ENCODE peak calls at places on chromosome 16, in five cellular contexts. Q is fibroblast of gingiva; S is AG08395; E is stimulated activated CD8-positive, alpha-beta memory T cell treated with anti-CD3 and anti-CD28 coated beads, Interleukin-4, amount 100 ng/mL, for 4 hours; B is fibroblast of mammary gland. O is an unnamed sample.

GRCh38 chr16:8632675-8633182 is 11.2 kb downstream of the METTL22 start:
- DNase-seq in Q (no peak), S (no peak), E (no peak), B (no peak), O (no peak)

GRCh38 chr16:70770968-70771552 is 29.9 kb downstream of the VAC14 start:
- DNase-seq in Q (peak), S (peak), E (peak), B (peak), O (no peak)

GRCh38 chr16:85935957-85936760 is 37.2 kb downstream of the IRF8 start:
- DNase-seq in Q (no peak), S (no peak), E (peak), B (no peak), O (no peak)

GRCh38 chr16:19384656-19385055 is 33.0 kb upstream of the TMC5 start:
- DNase-seq in Q (no peak), S (no peak), E (no peak), B (no peak), O (no peak)

GRCh38 chr16:56886296-56886695 is 21.3 kb downstream of the SLC12A3 start:
- DNase-seq in Q (no peak), S (no peak), E (no peak), B (no peak), O (no peak)

GRCh38 chr16:69522732-69523404 is 42.9 kb upstream of the NFAT5 start:
- DNase-seq in Q (no peak), S (no peak), E (no peak), B (no peak), O (no peak)

GRCh38 chr16:649646-650045 is 481 bp downstream of the WDR90 start:
- DNase-seq in Q (no peak), S (peak), E (no peak), B (no peak), O (no peak)

GRCh38 chr16:78925071-78925714 is 675.3 kb downstream of the MAF start:
- DNase-seq in Q (no peak), S (no peak), E (no peak), B (peak), O (no peak)

GRCh38 chr16:4987580-4988374 is 29.6 kb downstream of the SEC14L5 start:
- DNase-seq in Q (no peak), S (no peak), E (no peak), B (no peak), O (no peak)

GRCh38 chr16:73196670-73197069 is 148.7 kb upstream of the ZFHX3 start:
- DNase-seq in Q (peak), S (peak), E (no peak), B (peak), O (no peak)

GRCh38 chr16:69089091-69089912 is 16.2 kb upstream of the HAS3 start:
- DNase-seq in Q (no peak), S (no peak), E (no peak), B (no peak), O (no peak)

GRCh38 chr16:75304521-75305363 is 53.3 kb upstream of the BCAR1 start:
- DNase-seq in Q (peak), S (peak), E (no peak), B (peak), O (no peak)

GRCh38 chr16:85386467-85387170 is 226.5 kb upstream of the GSE1 start:
- DNase-seq in Q (no peak), S (no peak), E (no peak), B (no peak), O (no peak)

GRCh38 chr16:85551319-85551978 is 61.7 kb upstream of the GSE1 start:
- DNase-seq in Q (no peak), S (peak), E (no peak), B (no peak), O (no peak)

GRCh38 chr16:73176577-73177013 is 128.7 kb upstream of the ZFHX3 start:
- DNase-seq in Q (peak), S (peak), E (no peak), B (peak), O (no peak)

GRCh38 chr16:23504076-23504452 is 6.2 kb downstream of the GGA2 start:
- DNase-seq in Q (peak), S (peak), E (no peak), B (peak), O (no peak)

GRCh38 chr16:67736858-67737257 is 17.7 kb upstream of the GFOD2 start:
- DNase-seq in Q (no peak), S (no peak), E (no peak), B (no peak), O (no peak)

GRCh38 chr16:57648125-57648524 is 19.7 kb downstream of the ADGRG1 start:
- DNase-seq in Q (no peak), S (no peak), E (no peak), B (no peak), O (no peak)

GRCh38 chr16:85261657-85262557 is 149.6 kb upstream of the CIBAR2 start:
- DNase-seq in Q (no peak), S (no peak), E (no peak), B (no peak), O (no peak)

GRCh38 chr16:74760007-74760767 is 14.4 kb downstream of the FA2H start:
- DNase-seq in Q (no peak), S (no peak), E (no peak), B (peak), O (no peak)

GRCh38 chr16:3458852-3459361 is 15.4 kb downstream of the NAA60 start:
- DNase-seq in Q (peak), S (peak), E (no peak), B (peak), O (no peak)

GRCh38 chr16:13134843-13135242 is 233.4 kb downstream of the SHISA9 start:
- DNase-seq in Q (no peak), S (no peak), E (no peak), B (no peak), O (no peak)

GRCh38 chr16:16105646-16106045 is 117.6 kb downstream of the ABCC6 start:
- DNase-seq in Q (no peak), S (no peak), E (no peak), B (no peak), O (no peak)

GRCh38 chr16:88542231-88542630 is 28.0 kb upstream of the ZC3H18 start:
- DNase-seq in Q (no peak), S (no peak), E (no peak), B (no peak), O (no peak)

O was measured in SK-N-MC.